ENCODE peak calls at places on chromosomes 3 and 15, in nine cellular contexts. U is BJ; F is AG09319; K is stimulated activated CD4-positive, alpha-beta T cell treated with anti-CD3 and anti-CD28 coated beads, Interleukin-1b, Interleukin-23, amount 100 ng/mL, for 24 hours; C is fibroblast of villous mesenchyme; N is tibial nerve; Y is Peyer's patch; W is activated CD4-positive, alpha-beta T cell treated with anti-CD3 and anti-CD28 coated beads, Interleukin-2, amount 10 ng/mL, durations not matched to agents 7 days and 5 days; X is CD8-positive, alpha-beta T cell. V is an unnamed sample.

GRCh38 chr3:169227911-169228310 is 435.6 kb downstream of the MECOM start:
- DNase-seq in U (no peak), K (no peak), F (no peak), N (no peak), W (peak; percentile 23), X (no peak), Y (no peak), C (peak; percentile 37), V (no peak)

GRCh38 chr3:25855281-25855680 is 65.4 kb downstream of the OXSM start:
- DNase-seq in N (no peak), C (no peak), F (no peak), W (no peak), K (no peak), Y (no peak), U (no peak), X (no peak), V (no peak)

GRCh38 chr15:89068325-89068784 is 19.9 kb upstream of the ABHD2 start:
- DNase-seq in X (no peak), U (peak; percentile 79), K (no peak), N (peak; percentile 25), C (peak; percentile 66), F (peak; percentile 49), Y (no peak), W (peak; percentile 14), V (no peak)

GRCh38 chr15:30008156-30008555 is 74.6 kb upstream of the GOLGA8J start:
- DNase-seq in F (no peak), U (no peak), C (no peak), X (no peak), N (no peak), W (no peak), Y (no peak), K (no peak), V (no peak)

GRCh38 chr15:42146551-42147430 is 9.6 kb downstream of the PLA2G4F start:
- DNase-seq in X (no peak), K (no peak), U (no peak), Y (no peak), N (no peak), W (no peak), F (no peak), C (no peak), V (no peak)

GRCh38 chr3:174973465-174973864 is 114.3 kb downstream of the NAALADL2 start:
- DNase-seq in W (no peak), N (no peak), X (no peak), K (no peak), F (no peak), Y (no peak), U (no peak), C (no peak), V (no peak)

GRCh38 chr3:30428251-30428650 is 178.2 kb upstream of the TGFBR2 start:
- DNase-seq in Y (no peak), X (no peak), W (no peak), K (no peak), F (no peak), C (no peak), N (no peak), U (no peak), V (no peak)

GRCh38 chr15:53837263-53837662 is 77.8 kb upstream of the WDR72 start:
- DNase-seq in Y (no peak), K (no peak), N (no peak), F (no peak), W (no peak), C (no peak), X (no peak), U (no peak), V (no peak)

GRCh38 chr3:82416828-82417227 is 655.4 kb upstream of the GBE1 start:
- DNase-seq in C (no peak), F (no peak), W (no peak), N (no peak), K (no peak), X (no peak), U (no peak), Y (no peak), V (no peak)

GRCh38 chr3:95775486-95776094 is 1038.8 kb upstream of the EPHA6 start:
- DNase-seq in Y (no peak), N (no peak), X (no peak), C (no peak), W (no peak), U (no peak), K (no peak), F (no peak), V (no peak)

GRCh38 chr15:85607141-85607806 is 187.5 kb downstream of the KLHL25 start:
- DNase-seq in K (no peak), X (no peak), F (no peak), C (peak; percentile 39), W (no peak), U (no peak), N (no peak), Y (no peak), V (no peak)

GRCh38 chr3:160473978-160474377 is 24.4 kb upstream of the TRIM59 start:
- DNase-seq in F (peak; percentile 92), W (no peak), Y (no peak), X (no peak), N (no peak), C (peak; percentile 88), K (no peak), U (peak; percentile 84), V (no peak)

GRCh38 chr3:71708478-71709098 is 16.6 kb downstream of the EIF4E3 start:
- DNase-seq in N (no peak), F (no peak), C (no peak), X (no peak), K (no peak), U (no peak), W (no peak), Y (no peak), V (no peak)